ENCODE peak calls at places on chromosomes 3 and 15, in four cellular contexts. X is osteocyte; G is HCT116; O is activated T-helper 9 cell treated with anti-CD3 and anti-CD28 coated beads, Interleukin-2, amount 50 U/mL, for 16 hours. R is an unnamed sample.

GRCh38 chr3:126954141-126954845 is 28.6 kb upstream of the PLXNA1 start:
- DNase-seq in X (no peak), G (no peak), O (no peak), R (no peak)

GRCh38 chr15:95475067-95475466 is 855.4 kb upstream of the NR2F2 start:
- DNase-seq in X (no peak), G (no peak), O (no peak), R (no peak)

GRCh38 chr15:65759441-65759840 is 32.7 kb downstream of the DENND4A start:
- DNase-seq in X (no peak), G (no peak), O (no peak), R (no peak)

GRCh38 chr3:64539451-64540196 is 148.2 kb downstream of the ADAMTS9 start:
- DNase-seq in X (no peak), G (no peak), O (no peak), R (no peak)

GRCh38 chr3:120435621-120436020 is 15.2 kb downstream of the FSTL1 start:
- DNase-seq in X (no peak), G (peak), O (no peak), R (no peak)

GRCh38 chr3:191131305-191131704 is 67.7 kb upstream of the OSTN start:
- DNase-seq in X (no peak), G (no peak), O (no peak), R (no peak)

GRCh38 chr3:193939527-193939926 is 196.4 kb upstream of the HES1 start:
- DNase-seq in X (no peak), G (no peak), O (no peak), R (no peak)

GRCh38 chr15:70066422-70066821 is 31.3 kb downstream of the TLE3 start:
- DNase-seq in X (no peak), G (no peak), O (no peak), R (no peak)

GRCh38 chr3:129180461-129180860 is 3.2 kb downstream of the CNBP start:
- DNase-seq in X (no peak), G (no peak), O (no peak), R (no peak)

GRCh38 chr3:46012246-46012645 is 15.0 kb downstream of the XCR1 start:
- DNase-seq in X (peak), G (no peak), O (no peak), R (no peak)

GRCh38 chr3:182618981-182619591 is 174.2 kb upstream of the ATP11B start:
- DNase-seq in X (no peak), G (peak), O (no peak), R (no peak)

GRCh38 chr3:108494862-108495531 is 15.4 kb downstream of the MYH15 start:
- DNase-seq in X (no peak), G (no peak), O (no peak), R (no peak)

GRCh38 chr3:40333416-40333815 is 23.9 kb downstream of the EIF1B start:
- DNase-seq in X (no peak), G (no peak), O (no peak), R (no peak)

GRCh38 chr15:74245342-74245931 is 9.3 kb downstream of the CCDC33 start:
- DNase-seq in X (no peak), G (no peak), O (no peak), R (no peak)

GRCh38 chr3:79651536-79652065 is 116.2 kb downstream of the ROBO1 start:
- DNase-seq in X (no peak), G (no peak), O (no peak), R (no peak)

GRCh38 chr3:124916837-124917409 is 17.6 kb downstream of the MUC13 start:
- DNase-seq in X (no peak), G (no peak), O (no peak), R (no peak)

GRCh38 chr3:46193436-46193835 is 14.7 kb downstream of the CCR1 start:
- DNase-seq in X (no peak), G (no peak), O (no peak), R (no peak)

GRCh38 chr3:61268659-61269058 is 17.4 kb upstream of the FHIT start:
- DNase-seq in X (no peak), G (no peak), O (no peak), R (no peak)

GRCh38 chr3:127682576-127682975 is 9.8 kb downstream of the ABTB1 start:
- DNase-seq in X (peak), G (no peak), O (no peak), R (no peak)

GRCh38 chr15:71730277-71731144 is 79.8 kb upstream of the NR2E3 start:
- DNase-seq in X (no peak), G (peak), O (no peak), R (peak)

GRCh38 chr15:68404056-68404798 is 27.7 kb downstream of the ITGA11 start:
- DNase-seq in X (peak), G (no peak), O (no peak), R (no peak)

GRCh38 chr3:72329354-72329753 is 518.9 kb downstream of the SHQ1 start:
- DNase-seq in X (no peak), G (no peak), O (no peak), R (no peak)

GRCh38 chr3:135516143-135516542 is 449.4 kb upstream of the PPP2R3A start:
- DNase-seq in X (no peak), G (peak), O (no peak), R (no peak)

GRCh38 chr15:43550527-43551363 is 33.3 kb downstream of the MAP1A start:
- DNase-seq in X (no peak), G (no peak), O (no peak), R (no peak)

GRCh38 chr3:168998792-168999191 is 664.7 kb downstream of the MECOM start:
- DNase-seq in X (no peak), G (no peak), O (no peak), R (no peak)

GRCh38 chr3:48039487-48040190 is 23.4 kb upstream of the MAP4 start:
- DNase-seq in X (no peak), G (peak), O (no peak), R (no peak)

GRCh38 chr3:179729981-179730380 is 77.1 kb downstream of the USP13 start:
- DNase-seq in X (no peak), G (no peak), O (no peak), R (no peak)

GRCh38 chr3:50340404-50341329 is at the start of gene RASSF1:
- DNase-seq in X (no peak), G (no peak), O (peak), R (peak)

GRCh38 chr3:32613183-32613582 is 42.5 kb upstream of the DYNC1LI1 start:
- DNase-seq in X (no peak), G (no peak), O (no peak), R (no peak)

GRCh38 chr3:38960953-38961622 is 90.7 kb downstream of the SCN11A start:
- DNase-seq in X (no peak), G (peak), O (no peak), R (peak)

GRCh38 chr3:133674290-133674912 is 12.7 kb upstream of the TOPBP1 start:
- DNase-seq in X (no peak), G (no peak), O (no peak), R (no peak)